ENCODE peak calls at places on chromosome 13, in seven cellular contexts. J is spleen, V is adrenal gland, W is heart left ventricle, H is IMR-90, E is upper lobe of left lung, M is stomach. O is an unnamed sample. For H3K36me3, the result is how much of the 10 kb centered on the place peaks cover.

GRCh38 chr13:28533441-28534166 is 38.7 kb upstream of the FLT1 start:
- DNase-seq in H (no peak), M (no peak), E (no peak), W (no peak), V (no peak), J (no peak), O (no peak)

GRCh38 chr13:30235206-30235605 is 72.1 kb downstream of the KATNAL1 start:
- DNase-seq in H (no peak), J (no peak), M (no peak), E (no peak), W (no peak), V (no peak), O (no peak)

GRCh38 chr13:62453761-62454160 is 1038.1 kb upstream of the PCDH20 start:
- DNase-seq in H (no peak), M (no peak), J (no peak), V (no peak), W (no peak), E (no peak), O (no peak)

GRCh38 chr13:28568286-28568685 is 73.4 kb upstream of the FLT1 start:
- DNase-seq in V (peak), W (peak), M (peak), E (peak), J (no peak), H (peak), O (peak)

GRCh38 chr13:33349996-33350826 is 64.7 kb upstream of the STARD13 start:
- DNase-seq in V (peak), E (peak), M (peak), J (peak), W (peak), H (peak), O (peak)

GRCh38 chr13:33411312-33411711 is 125.8 kb upstream of the STARD13 start:
- DNase-seq in M (no peak), W (no peak), E (no peak), H (no peak), V (no peak), J (no peak), O (no peak)

GRCh38 chr13:97300871-97301270 is 78.7 kb downstream of the MBNL2 start:
- DNase-seq in V (no peak), E (no peak), W (no peak), J (no peak), H (no peak), M (no peak), O (no peak)

GRCh38 chr13:110379905-110380341 is 72.8 kb downstream of the COL4A2 start:
- DNase-seq in V (no peak), H (peak), W (no peak), E (no peak), M (no peak), J (no peak), O (peak)

GRCh38 chr13:80436571-80437169 is 95.7 kb upstream of the SPRY2 start:
- DNase-seq in H (no peak), J (no peak), V (peak), W (peak), E (no peak), M (no peak), O (peak)

GRCh38 chr13:91346848-91347211 is 657 bp upstream of the MIR17HG start:
- DNase-seq in W (no peak), V (no peak), H (no peak), M (no peak), J (peak), E (no peak), O (no peak)

GRCh38 chr13:60617863-60618733 is 221.1 kb downstream of the TDRD3 start:
- DNase-seq in M (no peak), V (peak), E (no peak), W (no peak), J (no peak), H (peak), O (no peak)

GRCh38 chr13:20230913-20231838 is 943 bp downstream of the GJB6 start:
- DNase-seq in W (no peak), M (no peak), E (no peak), V (no peak), H (no peak), J (no peak), O (no peak)

GRCh38 chr13:30849611-30850010 is 56.5 kb upstream of the MEDAG start:
- DNase-seq in V (no peak), J (no peak), M (no peak), H (no peak), W (no peak), E (no peak), O (no peak)

GRCh38 chr13:97182065-97182890 is 39.9 kb upstream of the MBNL2 start:
- DNase-seq in E (no peak), V (no peak), W (no peak), M (no peak), J (no peak), H (no peak), O (no peak)

GRCh38 chr13:25992076-25992475 is 59.7 kb downstream of the SHISA2 start:
- DNase-seq in M (no peak), H (no peak), E (no peak), W (no peak), J (no peak), V (no peak), O (no peak)

GRCh38 chr13:38785490-38785889 is 98.6 kb downstream of the FREM2 start:
- DNase-seq in H (no peak), M (no peak), W (no peak), J (no peak), E (no peak), V (no peak), O (no peak)

GRCh38 chr13:107867701-107868661 is 347.4 kb downstream of the LIG4 start:
- DNase-seq in W (no peak), M (peak), E (peak), H (peak), V (no peak), J (no peak), O (no peak)

DNA sequence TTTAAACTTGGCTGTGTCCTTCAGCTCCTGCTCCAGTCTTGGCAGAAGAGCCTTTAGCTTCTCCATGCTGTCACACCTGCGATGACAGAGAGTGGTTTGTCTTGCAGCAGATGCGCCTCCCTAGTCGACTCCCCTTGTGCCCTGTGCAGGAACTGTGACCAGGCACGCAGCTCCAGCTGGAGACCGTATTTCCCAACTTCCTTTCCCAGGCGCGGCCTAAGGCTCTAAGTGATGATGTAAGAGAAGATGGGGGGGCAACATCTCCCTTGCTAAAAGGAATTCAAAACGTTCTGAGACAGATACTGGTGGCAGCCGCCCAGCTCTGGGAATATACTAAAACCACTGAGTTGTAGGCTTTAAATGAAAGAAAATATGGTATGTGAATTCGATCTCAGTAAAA is 16.3 kb downstream of the DCUN1D2 start:
- DNase-seq in W (peak), J (no peak), H (peak), V (peak), E (peak), M (no peak), O (no peak)
- H3K36me3 ChIP-seq in W (half or more), J (half or more), H (under half), V (under half), E (under half), M (half or more), O (under half)

DNA sequence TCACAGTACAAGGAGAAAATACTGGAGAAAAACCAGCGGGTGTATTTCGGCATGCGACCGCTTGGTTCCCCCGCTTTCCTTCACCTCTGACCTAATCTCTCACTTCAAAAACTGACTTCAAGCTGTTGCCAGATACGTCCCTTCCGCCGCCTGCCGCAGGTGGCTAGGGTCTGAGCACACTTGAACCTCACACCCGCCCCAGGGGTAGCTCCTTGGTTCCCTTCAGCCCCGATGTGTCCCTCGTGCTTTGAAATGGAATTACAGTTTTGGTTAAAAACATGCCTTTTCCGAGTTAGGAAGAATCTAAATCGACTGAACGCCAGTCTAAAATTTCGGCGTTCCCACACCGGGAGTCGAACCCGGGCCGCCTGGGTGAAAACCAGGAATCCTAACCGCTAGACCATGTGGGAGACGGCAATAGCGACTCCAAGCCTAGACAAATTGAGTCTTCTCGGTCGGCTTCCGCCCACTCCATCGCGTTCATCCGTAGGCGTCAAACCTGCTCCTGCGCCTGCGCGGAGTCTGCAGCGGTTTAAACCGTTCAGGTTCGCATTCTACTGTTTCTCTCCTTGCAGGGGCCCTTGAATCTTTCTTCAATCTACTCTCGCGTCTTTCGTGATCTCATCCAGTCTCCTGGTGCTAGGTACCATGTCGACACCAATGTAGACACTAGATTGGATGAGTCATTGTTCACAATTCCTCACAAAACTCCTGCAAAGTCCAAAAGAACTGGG is 71.5 kb downstream of the NUFIP1 start:
- DNase-seq in W (peak), V (peak), J (peak), H (peak), E (peak), M (peak), O (peak)
- TF ChIP-seq POLR2A in W (no peak), V (peak), J (peak), H (no peak), E (no peak), M (no peak), O (peak)

GRCh38 chr13:98468352-98468751 is 108.6 kb downstream of the STK24 start:
- DNase-seq in W (no peak), V (no peak), M (no peak), H (no peak), E (no peak), J (no peak), O (no peak)
- TF ChIP-seq CTCF in W (no peak), V (no peak), M (no peak), H (no peak), E (no peak), J (no peak), O (no peak)

GRCh38 chr13:95588134-95588533 is 35.6 kb downstream of the CLDN10 start:
- DNase-seq in H (no peak), W (no peak), E (no peak), M (no peak), V (no peak), J (no peak), O (no peak)

GRCh38 chr13:95588721-95589120 is 36.2 kb downstream of the CLDN10 start:
- DNase-seq in E (no peak), W (no peak), M (no peak), V (no peak), J (no peak), H (peak), O (no peak)

DNA sequence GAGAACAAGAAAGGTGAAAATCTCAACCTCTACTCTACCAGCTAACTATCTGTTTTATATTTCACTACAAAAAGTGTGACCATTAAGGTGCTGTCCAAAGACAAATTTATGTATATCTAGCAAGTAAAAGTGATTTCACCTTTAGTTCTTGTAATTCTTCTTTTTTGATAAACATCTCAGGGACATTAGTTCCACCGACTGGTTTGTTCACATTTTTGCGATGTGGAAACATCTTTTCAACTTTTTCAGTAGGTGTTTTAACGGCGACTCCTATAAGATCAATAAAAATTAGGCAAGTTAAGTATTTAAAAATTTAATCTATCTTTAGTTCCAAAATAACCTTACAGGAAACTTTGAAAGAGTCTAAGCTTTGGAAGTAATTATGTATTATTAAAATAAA is 33.3 kb downstream of the CLDN10 start:
- DNase-seq in V (no peak), M (no peak), W (no peak), H (no peak), J (no peak), E (no peak), O (no peak)
- H3K36me3 ChIP-seq in V (under half), M (half or more), W (half or more), H (under half), J (under half), E (under half), O (under half)

GRCh38 chr13:46181799-46182490 is at the start of gene LCP1:
- DNase-seq in E (peak), H (no peak), V (no peak), M (peak), J (peak), W (no peak), O (no peak)

GRCh38 chr13:46184277-46184699 is 2.3 kb upstream of the LCP1 start:
- DNase-seq in M (peak), H (no peak), J (peak), W (peak), V (no peak), E (peak), O (no peak)

GRCh38 chr13:46182491-46182877 is 507 bp upstream of the LCP1 start:
- DNase-seq in V (no peak), H (no peak), M (no peak), J (no peak), W (no peak), E (no peak), O (no peak)

GRCh38 chr13:46185634-46186033 is 3.7 kb upstream of the LCP1 start:
- DNase-seq in H (no peak), W (no peak), M (no peak), V (no peak), E (no peak), J (no peak), O (no peak)

GRCh38 chr13:46183018-46183940 is 1.3 kb upstream of the LCP1 start:
- DNase-seq in J (peak), V (no peak), M (no peak), H (no peak), E (no peak), W (no peak), O (no peak)
- TF ChIP-seq POLR2A in J (no peak), V (no peak), M (no peak), H (no peak), E (no peak), W (no peak), O (no peak)

GRCh38 chr13:99931462-99931861 is 40.1 kb downstream of the ZIC5 start:
- DNase-seq in V (no peak), J (no peak), W (no peak), E (no peak), H (no peak), M (no peak), O (no peak)

GRCh38 chr13:99930925-99931324 is 40.6 kb downstream of the ZIC5 start:
- DNase-seq in H (no peak), M (no peak), W (no peak), E (no peak), J (no peak), V (no peak), O (no peak)

GRCh38 chr13:99932912-99933311 is 38.7 kb downstream of the ZIC5 start:
- DNase-seq in E (no peak), M (no peak), J (no peak), H (no peak), V (no peak), W (no peak), O (no peak)

GRCh38 chr13:99941086-99941485 is 30.5 kb downstream of the ZIC5 start:
- DNase-seq in M (no peak), E (no peak), V (no peak), H (no peak), J (no peak), W (no peak), O (no peak)

GRCh38 chr13:99935772-99936171 is 35.8 kb downstream of the ZIC5 start:
- DNase-seq in E (no peak), W (no peak), H (no peak), M (no peak), V (no peak), J (no peak), O (no peak)
- TF ChIP-seq CTCF in E (no peak), W (no peak), H (no peak), M (no peak), V (no peak), J (no peak), O (no peak)

DNA sequence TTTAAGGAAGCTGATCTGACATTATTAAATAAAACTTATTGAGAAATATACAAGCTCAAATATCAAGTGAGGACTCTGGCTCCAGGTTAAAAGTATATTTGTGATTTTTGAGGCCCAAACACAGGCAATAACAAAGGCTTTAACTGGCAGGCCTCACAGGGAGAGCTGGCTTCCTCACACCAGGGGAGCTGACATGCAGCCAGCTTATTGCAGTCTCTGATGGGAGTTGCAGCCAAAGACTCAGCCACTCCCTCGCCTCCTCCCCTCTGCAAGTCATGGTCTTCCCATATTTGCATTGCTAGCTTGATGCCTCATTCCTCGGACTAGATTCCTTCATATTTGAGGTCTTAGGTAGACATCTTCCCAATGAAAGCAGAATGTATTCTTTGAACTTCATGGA is 647.1 kb upstream of the SLITRK6 start:
- DNase-seq in V (no peak), H (peak), M (no peak), E (no peak), W (no peak), J (no peak), O (no peak)
- H3K36me3 ChIP-seq in V (under half), H (under half), M (under half), E (under half), W (under half), J (under half), O (under half)

GRCh38 chr13:106535552-106536243 is at the start of gene EFNB2:
- DNase-seq in J (peak), E (peak), M (peak), W (peak), H (peak), V (peak), O (peak)
- TF ChIP-seq POLR2A in J (no peak), E (no peak), M (no peak), W (peak), H (peak), V (peak), O (peak)

O was measured in uterus.